ENCODE peak calls at places on chromosomes 12 and 14, in four cellular contexts. M is HepG2, S is GM12878, D is H1. O is an unnamed sample.

GRCh38 chr14:64786296-64787149 is 82.3 kb downstream of the PLEKHG3 start:
- DNase-seq in M (no peak), S (no peak), D (no peak), O (no peak)

GRCh38 chr12:57244306-57244696 is 6.7 kb downstream of the STAC3 start:
- DNase-seq in M (no peak), S (no peak), D (no peak), O (no peak)

GRCh38 chr14:62914873-62915272 is 130.4 kb downstream of the KCNH5 start:
- DNase-seq in M (no peak), S (no peak), D (no peak), O (no peak)

GRCh38 chr12:34392741-34393085 is 370.4 kb downstream of the ALG10 start:
- DNase-seq in M (no peak), S (no peak), D (no peak), O (no peak)

GRCh38 chr14:55580401-55581010 is 499 bp downstream of the KTN1 start:
- DNase-seq in M (no peak), S (no peak), D (no peak), O (peak)

GRCh38 chr12:27179399-27180214 is 64.5 kb upstream of the STK38L start:
- DNase-seq in M (peak), S (peak), D (no peak), O (no peak)

GRCh38 chr12:94531196-94531720 is 71.6 kb upstream of the CEP83 start:
- DNase-seq in M (no peak), S (no peak), D (no peak), O (no peak)

GRCh38 chr12:121132601-121133481 is at the start of gene P2RX7:
- DNase-seq in M (no peak), S (peak), D (peak), O (peak)

GRCh38 chr12:98725481-98726247 is 80.6 kb downstream of the APAF1 start:
- DNase-seq in M (peak), S (no peak), D (no peak), O (no peak)

GRCh38 chr12:818733-819132 is 66.4 kb downstream of the WNK1 start:
- DNase-seq in M (no peak), S (no peak), D (no peak), O (no peak)

GRCh38 chr12:131250028-131250950 is 296.6 kb downstream of the ADGRD1 start:
- DNase-seq in M (no peak), S (no peak), D (no peak), O (peak)

GRCh38 chr12:70627677-70628076 is 9.6 kb downstream of the PTPRB start:
- DNase-seq in M (no peak), S (no peak), D (no peak), O (no peak)

GRCh38 chr12:119412811-119413794 is 78.6 kb downstream of the CCDC60 start:
- DNase-seq in M (peak), S (no peak), D (peak), O (peak)

GRCh38 chr14:61192970-61193369 is 88.2 kb downstream of the TMEM30B start:
- DNase-seq in M (no peak), S (no peak), D (no peak), O (no peak)

GRCh38 chr14:71711619-71712018 is 220.6 kb upstream of the RGS6 start:
- DNase-seq in M (no peak), S (no peak), D (no peak), O (no peak)

GRCh38 chr12:80702889-80703605 is 4.4 kb upstream of the MYF6 start:
- DNase-seq in M (peak), S (peak), D (no peak), O (no peak)

GRCh38 chr14:23284654-23285529 is 1.0 kb downstream of the HOMEZ start:
- DNase-seq in M (peak), S (no peak), D (no peak), O (no peak)

GRCh38 chr12:42130670-42131402 is 13.8 kb downstream of the GXYLT1 start:
- DNase-seq in M (no peak), S (no peak), D (no peak), O (no peak)

GRCh38 chr14:66009104-66009503 is 477.1 kb upstream of the CCDC196 start:
- DNase-seq in M (no peak), S (no peak), D (no peak), O (no peak)

GRCh38 chr14:60981626-60982455 is 796 bp downstream of the SLC38A6 start:
- DNase-seq in M (peak), S (peak), D (no peak), O (peak)

GRCh38 chr14:28102814-28103213 is 663.8 kb upstream of the FOXG1 start:
- DNase-seq in M (no peak), S (no peak), D (no peak), O (no peak)

GRCh38 chr14:22487401-22487800 is 101.6 kb downstream of the DAD1 start:
- DNase-seq in M (no peak), S (no peak), D (no peak), O (no peak)

GRCh38 chr12:49909826-49910225 is 6.1 kb upstream of the FAIM2 start:
- DNase-seq in M (peak), S (no peak), D (peak), O (peak)

GRCh38 chr12:52867636-52868035 is 18.8 kb upstream of the KRT78 start:
- DNase-seq in M (no peak), S (no peak), D (no peak), O (no peak)

GRCh38 chr12:53190108-53190729 is 9.5 kb upstream of the CSAD start:
- DNase-seq in M (peak), S (no peak), D (peak), O (peak)

GRCh38 chr12:25677180-25677937 is 124.3 kb upstream of the LMNTD1 start:
- DNase-seq in M (no peak), S (no peak), D (no peak), O (no peak)

GRCh38 chr14:91257328-91258020 is 13.0 kb upstream of the GPR68 start:
- DNase-seq in M (no peak), S (no peak), D (no peak), O (no peak)

GRCh38 chr14:100898935-100899840 is 4.3 kb downstream of the RTL1 start:
- DNase-seq in M (no peak), S (no peak), D (peak), O (no peak)

GRCh38 chr14:58815046-58815701 is 177.4 kb downstream of the DACT1 start:
- DNase-seq in M (no peak), S (no peak), D (no peak), O (no peak)

GRCh38 chr14:25896777-25897176 is 701.1 kb downstream of the NOVA1 start:
- DNase-seq in M (no peak), S (no peak), D (no peak), O (no peak)

GRCh38 chr14:77206877-77207389 is 25.3 kb downstream of the TMEM63C start:
- DNase-seq in M (no peak), S (no peak), D (no peak), O (no peak)

GRCh38 chr12:110921262-110921661 is 883 bp upstream of the MYL2 start:
- DNase-seq in M (no peak), S (no peak), D (no peak), O (no peak)

GRCh38 chr14:66281036-66281776 is 205.0 kb upstream of the CCDC196 start:
- DNase-seq in M (no peak), S (no peak), D (no peak), O (no peak)

GRCh38 chr14:70186826-70187483 is 1.8 kb downstream of the SLC8A3 start:
- DNase-seq in M (no peak), S (no peak), D (peak), O (no peak)

GRCh38 chr14:92109490-92109889 is 3.1 kb upstream of the ATXN3 start:
- DNase-seq in M (no peak), S (no peak), D (no peak), O (no peak)

GRCh38 chr12:62846506-62846905 is 88.4 kb downstream of the PPM1H start:
- DNase-seq in M (no peak), S (no peak), D (no peak), O (no peak)

GRCh38 chr12:83823386-83824045 is 1089.1 kb downstream of the SLC6A15 start:
- DNase-seq in M (peak), S (no peak), D (peak), O (peak)

GRCh38 chr14:100824156-100824555 is 1.8 kb upstream of the MEG3 start:
- DNase-seq in M (no peak), S (no peak), D (peak), O (no peak)

GRCh38 chr12:62763827-62764226 is 171.1 kb downstream of the PPM1H start:
- DNase-seq in M (no peak), S (no peak), D (no peak), O (no peak)

GRCh38 chr12:67068204-67068731 is 200.9 kb upstream of the CAND1 start:
- DNase-seq in M (no peak), S (no peak), D (peak), O (no peak)
- TF ChIP-seq HDAC6 in M (no peak), S (no peak), D (no peak), O (no peak)

GRCh38 chr14:51458563-51458955 is 193.2 kb upstream of the FRMD6 start:
- DNase-seq in M (no peak), S (no peak), D (no peak), O (no peak)
- TF ChIP-seq RAD21 in M (no peak), S (no peak), D (no peak), O (no peak)

GRCh38 chr12:56104109-56104814 is at the start of gene PA2G4:
- DNase-seq in M (peak), S (peak), D (peak), O (peak)

GRCh38 chr12:56105503-56105902 is 1.1 kb downstream of the PA2G4 start:
- DNase-seq in M (no peak), S (no peak), D (no peak), O (no peak)

GRCh38 chr12:56103066-56103711 is 1.2 kb upstream of the PA2G4 start:
- DNase-seq in M (no peak), S (no peak), D (no peak), O (no peak)

GRCh38 chr12:56103823-56104108 is 593 bp upstream of the PA2G4 start:
- DNase-seq in M (peak), S (no peak), D (no peak), O (no peak)

GRCh38 chr12:56104815-56105476 is 587 bp downstream of the PA2G4 start:
- DNase-seq in M (no peak), S (no peak), D (no peak), O (peak)
- TF ChIP-seq HDAC6 in M (no peak), S (no peak), D (no peak), O (no peak)

GRCh38 chr12:51822261-51822616 is 26.3 kb downstream of the FIGNL2 start:
- DNase-seq in M (no peak), S (no peak), D (no peak), O (no peak)

GRCh38 chr12:51819851-51820720 is 28.4 kb downstream of the FIGNL2 start:
- DNase-seq in M (no peak), S (no peak), D (no peak), O (no peak)

GRCh38 chr12:51821423-51822260 is 26.9 kb downstream of the FIGNL2 start:
- DNase-seq in M (no peak), S (no peak), D (peak), O (no peak)

GRCh38 chr12:51822956-51823355 is 25.6 kb downstream of the FIGNL2 start:
- DNase-seq in M (no peak), S (no peak), D (no peak), O (no peak)

DNA sequence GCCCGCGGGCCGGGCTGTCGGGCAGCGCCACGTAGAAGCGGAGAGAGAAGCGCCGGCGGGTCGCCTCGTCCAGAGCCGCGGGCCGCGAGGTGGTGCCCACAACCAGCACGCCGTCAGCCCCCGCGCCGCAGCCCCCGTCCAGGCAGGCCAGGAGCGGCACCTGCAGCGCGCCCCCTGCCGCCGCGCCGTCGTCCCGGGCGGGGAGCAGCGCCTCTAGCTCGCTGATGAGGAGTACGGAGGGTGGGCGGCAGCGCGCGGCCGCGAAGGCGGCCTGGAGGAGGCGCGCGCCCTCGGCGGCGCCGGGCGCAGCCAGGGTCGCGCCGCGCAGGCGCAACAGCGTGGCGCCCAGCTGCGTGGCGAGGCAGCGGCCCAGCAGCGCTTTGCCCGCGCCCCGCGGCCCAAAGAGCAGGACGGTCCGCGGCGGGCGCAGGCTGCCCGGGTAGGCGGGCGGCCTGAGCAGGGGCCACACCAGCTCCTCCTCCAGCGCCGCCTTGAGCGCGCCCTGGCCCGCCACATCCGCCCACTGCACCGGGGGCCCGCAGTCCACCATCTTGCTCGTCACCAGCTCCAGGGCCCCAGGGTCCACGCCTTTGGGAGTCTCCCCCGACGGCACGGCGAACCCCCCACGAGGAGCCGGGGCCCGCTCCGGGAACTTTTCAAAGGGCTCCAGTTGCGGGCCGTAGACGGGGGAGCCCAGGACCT is 27.6 kb downstream of the FIGNL2 start:
- DNase-seq in M (no peak), S (no peak), D (peak), O (no peak)
- TF ChIP-seq RAD21 in M (no peak), S (no peak), D (no peak), O (no peak)

GRCh38 chr14:104370256-104370870 is 209.2 kb upstream of the C14orf180 start:
- DNase-seq in M (peak), S (no peak), D (peak), O (no peak)

GRCh38 chr14:104366931-104367810 is 212.4 kb upstream of the C14orf180 start:
- DNase-seq in M (no peak), S (no peak), D (no peak), O (no peak)

GRCh38 chr14:104367811-104368750 is 211.5 kb upstream of the C14orf180 start:
- DNase-seq in M (no peak), S (no peak), D (no peak), O (no peak)

GRCh38 chr14:104369208-104369607 is 210.4 kb upstream of the C14orf180 start:
- DNase-seq in M (no peak), S (no peak), D (no peak), O (no peak)

GRCh38 chr14:104368751-104369100 is 210.8 kb upstream of the C14orf180 start:
- DNase-seq in M (no peak), S (no peak), D (no peak), O (no peak)
- TF ChIP-seq HDAC6 in M (no peak), S (no peak), D (no peak), O (no peak)

DNA sequence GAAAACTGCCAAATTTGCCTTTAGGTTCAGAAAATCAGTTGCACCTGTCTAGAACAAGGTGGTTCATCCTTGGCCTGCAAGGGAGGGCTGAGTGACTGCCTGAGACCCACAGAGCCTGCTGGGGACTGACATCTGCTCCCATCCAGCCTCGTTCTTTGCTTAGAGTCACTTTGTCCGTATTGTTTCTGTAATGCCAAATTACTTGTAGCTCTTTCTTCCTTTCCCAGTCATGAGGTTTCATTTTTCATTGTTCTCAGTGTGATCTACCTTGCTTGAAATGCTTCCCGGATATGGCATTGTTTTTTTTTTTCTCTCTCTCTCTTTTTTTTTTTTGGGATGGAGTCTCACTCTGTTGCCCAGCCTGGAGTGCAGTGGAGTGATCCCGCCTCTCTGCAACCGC is 21.3 kb downstream of the TSPAN9 start:
- DNase-seq in M (no peak), S (no peak), D (no peak), O (no peak)
- TF ChIP-seq RAD21 in M (no peak), S (no peak), D (no peak), O (no peak)

GRCh38 chr12:2668816-2669215 is 126.0 kb upstream of the FKBP4 start:
- DNase-seq in M (no peak), S (no peak), D (peak), O (no peak)
- TF ChIP-seq HDAC6 in M (no peak), S (no peak), D (no peak), O (no peak)

DNA sequence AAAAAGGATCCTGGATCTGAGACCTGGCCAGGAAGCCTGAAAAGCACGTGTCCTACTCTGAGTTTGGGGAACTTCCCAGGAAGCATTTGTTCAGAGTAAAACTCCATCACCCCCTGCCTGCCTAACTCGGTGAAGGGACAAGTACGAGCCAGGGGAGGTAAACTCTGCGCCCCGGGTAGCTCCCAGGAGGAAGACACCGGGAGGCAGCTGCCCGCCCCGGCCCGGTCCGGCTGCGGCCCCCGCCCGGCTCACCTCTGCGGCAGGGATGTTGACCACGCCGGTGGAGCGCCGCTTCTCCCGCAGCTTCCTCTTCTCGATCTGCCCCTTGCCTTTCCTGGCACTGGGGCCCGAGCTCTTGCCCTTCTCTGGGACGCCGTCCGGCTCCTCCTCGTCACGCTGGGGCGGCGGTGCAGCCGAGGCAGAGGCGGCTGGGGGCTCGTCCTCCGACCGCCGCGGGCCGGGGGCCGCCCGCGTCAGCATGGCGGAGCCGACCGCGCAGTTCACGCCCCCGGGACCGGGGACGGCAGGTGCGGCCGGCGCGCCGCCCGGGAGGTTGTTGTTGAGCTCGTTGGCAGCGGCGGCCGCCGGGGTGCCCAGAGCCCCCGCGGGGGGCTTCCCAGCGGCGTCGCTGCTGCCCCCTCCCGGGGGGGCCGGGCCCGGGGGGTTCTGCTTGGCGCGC is 1.1 kb downstream of the PAWR start:
- DNase-seq in M (peak), S (no peak), D (peak), O (no peak)
- TF ChIP-seq RAD21 in M (no peak), S (peak), D (no peak), O (no peak)